ENCODE peak calls at places on chromosomes 13 and 19, in six cellular contexts. R is BJ, P is mammary epithelial cell, F is AG10803, U is fibroblast of lung, W is fibroblast of pulmonary artery. E is an unnamed sample.

GRCh38 chr13:31088826-31089420 is 72.8 kb downstream of the HSPH1 start:
- DNase-seq in P (no peak), R (no peak), F (no peak), W (no peak), U (no peak), E (no peak)

GRCh38 chr13:75181906-75182305 is 300.1 kb downstream of the TBC1D4 start:
- DNase-seq in F (peak; percentile 23), R (peak; percentile 41), W (peak; percentile 92), U (peak; percentile 93), P (peak; percentile 56), E (peak; percentile 77)

GRCh38 chr19:35437152-35437951 is 10.7 kb upstream of the FFAR2 start:
- DNase-seq in R (no peak), U (no peak), W (peak; percentile 35), F (no peak), P (no peak), E (no peak)

GRCh38 chr13:51148952-51149573 is 38.0 kb upstream of the C13orf42 start:
- DNase-seq in U (peak; percentile 58), F (peak; percentile 60), W (peak; percentile 77), P (peak; percentile 8), R (no peak), E (peak; percentile 72)

GRCh38 chr19:33876619-33877018 is 79.9 kb downstream of the KCTD15 start:
- DNase-seq in P (no peak), F (no peak), W (no peak), U (no peak), R (no peak), E (no peak)

GRCh38 chr13:35512271-35512920 is 35.9 kb upstream of the MAB21L1 start:
- DNase-seq in U (peak; percentile 99), P (peak; percentile 67), F (peak; percentile 93), R (peak; percentile 84), W (peak; percentile 95), E (peak; percentile 97)

GRCh38 chr13:40490086-40490723 is 176.2 kb downstream of the FOXO1 start:
- DNase-seq in F (no peak), W (no peak), U (no peak), P (no peak), R (no peak), E (no peak)

GRCh38 chr13:27751953-27752352 is 40.3 kb upstream of the GSX1 start:
- DNase-seq in W (no peak), F (no peak), R (no peak), U (no peak), P (no peak), E (no peak)

GRCh38 chr19:53467138-53467502 is 413 bp upstream of the ZNF813 start:
- DNase-seq in R (no peak), W (no peak), F (no peak), U (no peak), P (no peak), E (no peak)

GRCh38 chr13:19769854-19770253 is 12.9 kb downstream of the PSPC1 start:
- DNase-seq in F (no peak), U (no peak), W (no peak), P (no peak), R (no peak), E (no peak)

GRCh38 chr13:92991687-92992086 is 234.9 kb upstream of the GPC6 start:
- DNase-seq in U (peak; percentile 67), W (peak; percentile 37), P (no peak), F (peak; percentile 9), R (no peak), E (no peak)

GRCh38 chr13:88014527-88014926 is 343.4 kb downstream of the SLITRK5 start:
- DNase-seq in F (peak; percentile 31), W (peak; percentile 4), P (no peak), R (no peak), U (no peak), E (no peak)

GRCh38 chr13:79003989-79004550 is 345.1 kb upstream of the OBI1 start:
- DNase-seq in F (no peak), P (no peak), W (no peak), R (no peak), U (no peak), E (no peak)

GRCh38 chr19:33134571-33135041 is 2.7 kb downstream of the WDR88 start:
- DNase-seq in P (no peak), W (no peak), F (no peak), R (no peak), U (no peak), E (no peak)

GRCh38 chr19:45164577-45165335 is 4.0 kb upstream of the NKPD1 start:
- DNase-seq in W (peak; percentile 81), R (no peak), F (peak; percentile 61), P (peak; percentile 90), U (peak; percentile 68), E (peak; percentile 45)

GRCh38 chr13:66430266-66430665 is 799.9 kb downstream of the PCDH9 start:
- DNase-seq in F (no peak), P (no peak), U (no peak), W (no peak), R (no peak), E (no peak)

GRCh38 chr19:57363734-57364181 is 407 bp downstream of the TRAPPC2B start:
- DNase-seq in F (peak; percentile 6), R (no peak), P (no peak), U (peak; percentile 12), W (peak; percentile 21), E (no peak)

GRCh38 chr13:112358156-112358555 is 18.0 kb upstream of the SPACA7 start:
- DNase-seq in R (no peak), F (no peak), P (no peak), W (no peak), U (no peak), E (no peak)

GRCh38 chr13:36516225-36516624 is 83.9 kb downstream of the CCNA1 start:
- DNase-seq in R (no peak), F (no peak), W (no peak), P (no peak), U (no peak), E (no peak)

GRCh38 chr13:51714663-51715168 is 89.2 kb downstream of the DHRS12 start:
- DNase-seq in R (no peak), P (peak; percentile 88), U (peak; percentile 76), F (peak; percentile 62), W (peak; percentile 34), E (peak; percentile 64)

GRCh38 chr19:55158848-55159793 is 1.6 kb upstream of the TNNI3 start:
- DNase-seq in R (no peak), P (no peak), U (no peak), F (no peak), W (peak; percentile 49), E (no peak)

GRCh38 chr19:42471554-42472249 is 29.0 kb upstream of the CXCL17 start:
- DNase-seq in P (peak; percentile 55), F (no peak), U (peak; percentile 9), W (peak; percentile 37), R (no peak), E (no peak)

GRCh38 chr19:41866284-41866683 is 6.2 kb downstream of the RPS19 start:
- DNase-seq in F (no peak), R (no peak), W (no peak), P (no peak), U (no peak), E (no peak)

GRCh38 chr13:114064516-114065140 is 67.8 kb downstream of the RASA3 start:
- DNase-seq in W (peak; percentile 45), F (peak; percentile 31), U (peak; percentile 35), R (no peak), P (peak; percentile 37), E (peak; percentile 51)

GRCh38 chr19:49840736-49841249 is 10.2 kb upstream of the PTOV1 start:
- DNase-seq in R (no peak), F (no peak), W (no peak), P (no peak), U (no peak), E (no peak)

GRCh38 chr19:39363909-39364457 is 21.8 kb downstream of the SAMD4B start:
- DNase-seq in W (no peak), P (no peak), R (no peak), F (peak; percentile 75), U (no peak), E (peak; percentile 37)

GRCh38 chr13:51380269-51380668 is 40.8 kb downstream of the SERPINE3 start:
- DNase-seq in F (peak; percentile 14), W (peak; percentile 66), P (peak; percentile 33), U (peak; percentile 43), R (no peak), E (peak; percentile 47)

GRCh38 chr13:30576528-30576927 is 41.2 kb upstream of the USPL1 start:
- DNase-seq in F (no peak), U (peak; percentile 68), P (peak; percentile 73), R (no peak), W (peak; percentile 55), E (peak; percentile 41)

GRCh38 chr19:1884719-1885334 is 469 bp downstream of the ABHD17A start:
- DNase-seq in R (no peak), W (peak; percentile 27), P (no peak), U (no peak), F (no peak), E (no peak)

GRCh38 chr13:76822691-76823267 is 63.4 kb downstream of the KCTD12 start:
- DNase-seq in P (peak; percentile 46), W (peak; percentile 77), R (no peak), F (peak; percentile 71), U (peak; percentile 17), E (no peak)
- TF ChIP-seq CTCF in P (peak; percentile 27), W (peak; percentile 44), R (peak; percentile 39), F (peak; percentile 60), U (peak; percentile 36), E (peak; percentile 13)

GRCh38 chr19:3950871-3951861 is 18.3 kb downstream of the NMRK2 start:
- DNase-seq in P (no peak), U (no peak), R (no peak), F (no peak), W (no peak), E (no peak)
- H3K4me3 ChIP-seq in P (no peak overlapping the region), U (no peak overlapping the region), R (no peak overlapping the region), F (no peak overlapping the region), W (no peak overlapping the region), E (no peak overlapping the region)

GRCh38 chr19:40714519-40715299 is 2.0 kb downstream of the COQ8B start:
- DNase-seq in P (peak; percentile 89), R (no peak), U (peak; percentile 90), W (peak; percentile 94), F (peak; percentile 90), E (peak; percentile 95)
- TF ChIP-seq CTCF in P (no peak), R (no peak), U (no peak), W (no peak), F (peak; percentile 4), E (peak; percentile 3)

GRCh38 chr13:37947419-37948140 is 78.0 kb upstream of the TRPC4 start:
- DNase-seq in P (no peak), R (no peak), U (no peak), W (no peak), F (no peak), E (no peak)
- H3K4me3 ChIP-seq in P (no peak overlapping the region), R (no peak overlapping the region), U (no peak overlapping the region), W (no peak overlapping the region), F (no peak overlapping the region), E (no peak overlapping the region)

GRCh38 chr19:6393074-6393981 is at the start of gene GTF2F1:
- DNase-seq in P (peak; percentile 84), U (peak; percentile 93), F (peak; percentile 95), R (peak; percentile 71), W (peak; percentile 97), E (peak; percentile 97)
- TF ChIP-seq CTCF in P (peak; percentile 2), U (peak; percentile 21), F (peak; percentile 17), R (peak; percentile 46), W (peak; percentile 23), E (peak; percentile 8)

DNA sequence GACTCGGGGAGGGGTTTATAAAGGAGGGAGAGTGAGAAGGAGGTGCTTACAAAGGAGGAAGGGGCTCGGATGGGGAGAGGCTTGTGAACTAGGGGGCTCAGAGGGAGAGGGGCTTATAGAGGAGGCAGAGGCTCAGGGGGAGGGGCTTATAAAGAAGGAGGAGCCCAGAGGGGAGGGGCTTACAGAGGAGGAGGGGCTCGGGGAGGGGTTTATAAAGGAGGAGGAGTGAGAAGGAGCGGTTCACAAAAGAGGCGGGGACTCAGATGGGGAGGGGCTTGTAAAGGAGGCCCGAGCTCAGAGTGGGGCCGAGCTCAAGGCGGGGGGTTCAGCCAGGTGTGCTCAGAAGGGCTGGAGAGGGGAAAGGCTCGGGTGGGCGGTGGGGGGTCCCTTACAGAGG is 508 bp downstream of the SMIM24 start:
- DNase-seq in R (no peak), F (no peak), W (no peak), U (no peak), P (no peak), E (no peak)
- H3K4me3 ChIP-seq in R (no peak overlapping the region), F (no peak overlapping the region), W (no peak overlapping the region), U (no peak overlapping the region), P (peak overlapping the region; percentile 22), E (no peak overlapping the region)